ENCODE peak calls at places on chromosomes 2 and 18, in four cellular contexts. N, J, Z and D are unnamed samples.

GRCh38 chr2:38997784-38998183 is 108.1 kb downstream of the ARHGEF33 start:
- DNase-seq in N (no peak), J (no peak), Z (no peak), D (no peak)

GRCh38 chr2:8678731-8679566 is 2.9 kb upstream of the ID2 start:
- DNase-seq in N (peak; percentile 94), J (peak; percentile 97), Z (peak; percentile 96), D (peak; percentile 97)

GRCh38 chr2:145874466-145874865 is 1354.5 kb upstream of the ZEB2 start:
- DNase-seq in N (no peak), J (no peak), Z (no peak), D (no peak)

GRCh38 chr2:133521146-133521745 is 47.0 kb downstream of the NCKAP5 start:
- DNase-seq in N (no peak), J (no peak), Z (no peak), D (no peak)

GRCh38 chr2:6080837-6081541 is 388.8 kb downstream of the SOX11 start:
- DNase-seq in N (no peak), J (no peak), Z (no peak), D (no peak)

GRCh38 chr18:32764611-32765244 is 8.1 kb downstream of the KLHL14 start:
- DNase-seq in N (no peak), J (no peak), Z (no peak), D (no peak)

GRCh38 chr2:120514521-120514920 is 168.6 kb downstream of the INHBB start:
- DNase-seq in N (no peak), J (no peak), Z (no peak), D (no peak)

GRCh38 chr2:68577183-68577582 is 66.2 kb upstream of the PROKR1 start:
- DNase-seq in N (no peak), J (no peak), Z (no peak), D (no peak)

GRCh38 chr2:236499691-236500573 is 69.7 kb upstream of the ACKR3 start:
- DNase-seq in N (no peak), J (no peak), Z (no peak), D (no peak)

GRCh38 chr2:10375570-10376266 is 72.4 kb downstream of the ODC1 start:
- DNase-seq in N (no peak), J (no peak), Z (no peak), D (no peak)

GRCh38 chr2:39334529-39334928 is 90.8 kb upstream of the CDKL4 start:
- DNase-seq in N (no peak), J (no peak), Z (no peak), D (no peak)

GRCh38 chr18:32714571-32715148 is 58.2 kb downstream of the KLHL14 start:
- DNase-seq in N (peak; percentile 31), J (no peak), Z (peak; percentile 84), D (no peak)

GRCh38 chr18:12059334-12060181 is 34.1 kb upstream of the ANKRD62 start:
- DNase-seq in N (no peak), J (no peak), Z (no peak), D (no peak)

GRCh38 chr2:175844169-175844568 is 157.9 kb downstream of the LNPK start:
- DNase-seq in N (no peak), J (no peak), Z (no peak), D (no peak)

GRCh38 chr2:10308866-10309265 is 6.2 kb downstream of the HPCAL1 start:
- DNase-seq in N (no peak), J (no peak), Z (no peak), D (no peak)

GRCh38 chr2:15938803-15939555 is 1.4 kb upstream of the MYCN start:
- DNase-seq in N (no peak), J (no peak), Z (peak; percentile 67), D (no peak)

GRCh38 chr18:9135912-9136314 is 668 bp upstream of the ANKRD12 start:
- DNase-seq in N (peak; percentile 67), J (no peak), Z (peak; percentile 92), D (no peak)

GRCh38 chr18:23302852-23303527 is 150.1 kb upstream of the RIOK3 start:
- DNase-seq in N (no peak), J (no peak), Z (peak; percentile 33), D (no peak)

GRCh38 chr2:231011526-231011925 is 15.6 kb downstream of the SPATA3 start:
- DNase-seq in N (no peak), J (no peak), Z (no peak), D (no peak)

GRCh38 chr2:159615187-159615935 is 987 bp downstream of the BAZ2B start:
- DNase-seq in N (peak; percentile 90), J (peak; percentile 94), Z (peak; percentile 94), D (peak; percentile 94)

GRCh38 chr2:110979834-110980612 is 140.7 kb upstream of the BCL2L11 start:
- DNase-seq in N (no peak), J (no peak), Z (peak; percentile 76), D (no peak)

GRCh38 chr2:85302106-85302505 is 25.7 kb downstream of the TGOLN2 start:
- DNase-seq in N (no peak), J (no peak), Z (no peak), D (no peak)

GRCh38 chr2:105488198-105488757 is 89.4 kb upstream of the FHL2 start:
- DNase-seq in N (no peak), J (no peak), Z (no peak), D (no peak)
- H3K4me3 ChIP-seq in N (no peak overlapping the region), J (no peak overlapping the region), Z (no peak overlapping the region), D (no peak overlapping the region)

GRCh38 chr2:65032016-65032975 is 23.9 kb upstream of the CEP68 start:
- DNase-seq in N (peak; percentile 25), J (no peak), Z (no peak), D (no peak)

GRCh38 chr2:65035544-65035943 is 20.7 kb upstream of the CEP68 start:
- DNase-seq in N (no peak), J (no peak), Z (no peak), D (no peak)

GRCh38 chr2:65030933-65031332 is 25.3 kb upstream of the CEP68 start:
- DNase-seq in N (no peak), J (no peak), Z (no peak), D (no peak)

GRCh38 chr2:65031341-65032015 is 24.7 kb upstream of the CEP68 start:
- DNase-seq in N (peak; percentile 78), J (no peak), Z (no peak), D (no peak)

GRCh38 chr2:65033178-65033577 is 23.0 kb upstream of the CEP68 start:
- DNase-seq in N (no peak), J (no peak), Z (no peak), D (no peak)
- TF ChIP-seq CTCF in N (no peak), J (no peak), Z (peak; percentile 33), D (peak; percentile 43)

GRCh38 chr18:49435170-49435569 is 25.3 kb downstream of the DYM start:
- DNase-seq in N (no peak), J (no peak), Z (no peak), D (no peak)
- H3K4me3 ChIP-seq in N (no peak overlapping the region), J (no peak overlapping the region), Z (no peak overlapping the region), D (no peak overlapping the region)

DNA sequence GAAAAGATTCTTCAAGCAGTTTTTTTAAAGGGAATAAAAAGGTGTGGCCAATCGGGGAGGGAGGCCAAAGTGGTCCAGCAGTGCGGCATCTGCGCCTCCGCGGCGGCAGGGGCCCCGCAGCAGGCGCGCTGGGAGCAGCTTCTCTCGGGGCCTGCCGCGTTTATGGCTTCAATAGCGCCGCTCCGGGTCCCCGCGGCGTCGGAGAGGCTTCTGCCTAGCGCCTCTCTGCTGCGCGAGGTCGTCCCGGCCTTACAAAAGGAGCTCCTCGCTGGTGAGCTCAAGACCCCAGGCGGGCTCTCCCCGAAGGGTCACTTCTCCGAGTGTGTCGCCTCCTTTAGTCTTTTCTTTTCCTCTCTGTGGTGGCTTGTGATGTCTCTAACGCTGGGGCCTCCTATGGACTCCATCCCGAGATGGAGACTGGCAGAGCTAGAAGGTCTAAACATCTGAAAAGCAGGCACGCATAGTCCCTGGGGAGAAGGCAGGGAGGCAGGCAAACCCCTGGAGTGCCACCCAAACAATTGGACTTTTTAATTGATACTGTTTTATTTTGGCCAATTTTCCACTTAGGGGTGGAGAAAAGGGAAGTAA is 67.1 kb downstream of the SUMO1 start:
- DNase-seq in N (no peak), J (no peak), Z (peak; percentile 87), D (no peak)
- TF ChIP-seq CTCF in N (no peak), J (no peak), Z (no peak), D (no peak)